ENCODE peak calls at places on chromosomes 3 and 15, in five cellular contexts. I, Y, B, S and A are unnamed samples.

GRCh38 chr3:1600700-1601418 is 497.8 kb upstream of the CNTN4 start:
- DNase-seq in I (no peak), Y (no peak), B (no peak), S (no peak), A (no peak)

GRCh38 chr3:132432639-132433038 is 15.3 kb downstream of the DNAJC13 start:
- DNase-seq in I (peak; percentile 4), Y (peak; percentile 51), B (no peak), S (no peak), A (no peak)

GRCh38 chr3:156676467-156677119 is 2.2 kb downstream of the TIPARP start:
- DNase-seq in I (no peak), Y (no peak), B (no peak), S (no peak), A (no peak)

GRCh38 chr3:108406661-108407206 is 103.7 kb downstream of the MYH15 start:
- DNase-seq in I (peak; percentile 58), Y (peak; percentile 16), B (no peak), S (no peak), A (no peak)

GRCh38 chr3:101963902-101964362 is 114.6 kb downstream of the NFKBIZ start:
- DNase-seq in I (no peak), Y (no peak), B (no peak), S (no peak), A (no peak)

GRCh38 chr3:150220791-150221190 is 187.3 kb upstream of the TSC22D2 start:
- DNase-seq in I (peak; percentile 0), Y (no peak), B (no peak), S (no peak), A (no peak)

GRCh38 chr3:161042023-161042501 is 63.1 kb downstream of the B3GALNT1 start:
- DNase-seq in I (no peak), Y (no peak), B (no peak), S (no peak), A (no peak)

GRCh38 chr15:52492132-52492531 is 36.5 kb downstream of the MYO5A start:
- DNase-seq in I (no peak), Y (no peak), B (no peak), S (no peak), A (no peak)

GRCh38 chr3:179088306-179088705 is 16.7 kb upstream of the ZMAT3 start:
- DNase-seq in I (no peak), Y (no peak), B (no peak), S (no peak), A (no peak)

GRCh38 chr3:53077476-53078220 is 31.8 kb upstream of the SFMBT1 start:
- DNase-seq in I (no peak), Y (no peak), B (peak; percentile 41), S (no peak), A (no peak)

GRCh38 chr3:108602249-108602934 is 12.9 kb downstream of the DZIP3 start:
- DNase-seq in I (peak; percentile 42), Y (no peak), B (no peak), S (peak; percentile 8), A (no peak)

GRCh38 chr3:44958406-44958805 is 17.6 kb downstream of the ZDHHC3 start:
- DNase-seq in I (no peak), Y (no peak), B (no peak), S (no peak), A (no peak)

GRCh38 chr15:50968353-50968752 is 59.9 kb downstream of the AP4E1 start:
- DNase-seq in I (no peak), Y (no peak), B (no peak), S (no peak), A (no peak)
- H3K9me3 ChIP-seq in I (peaks cover 51% of the 10 kb centered on the region), Y (peaks cover 14% of the 10 kb centered on the region), B (no peaks in the 10 kb centered on the region), S (peaks cover 19% of the 10 kb centered on the region), A (no peaks in the 10 kb centered on the region)

GRCh38 chr3:167749728-167750127 is 14.2 kb downstream of the SERPINI1 start:
- DNase-seq in I (no peak), Y (no peak), B (no peak), S (no peak), A (no peak)

GRCh38 chr3:167754049-167754448 is 18.5 kb downstream of the SERPINI1 start:
- DNase-seq in I (no peak), Y (no peak), B (no peak), S (no peak), A (no peak)

GRCh38 chr3:167743799-167744198 is 8.3 kb downstream of the SERPINI1 start:
- DNase-seq in I (no peak), Y (no peak), B (no peak), S (no peak), A (no peak)

GRCh38 chr3:167750273-167750971 is 14.9 kb downstream of the SERPINI1 start:
- DNase-seq in I (peak; percentile 39), Y (no peak), B (no peak), S (no peak), A (no peak)

DNA sequence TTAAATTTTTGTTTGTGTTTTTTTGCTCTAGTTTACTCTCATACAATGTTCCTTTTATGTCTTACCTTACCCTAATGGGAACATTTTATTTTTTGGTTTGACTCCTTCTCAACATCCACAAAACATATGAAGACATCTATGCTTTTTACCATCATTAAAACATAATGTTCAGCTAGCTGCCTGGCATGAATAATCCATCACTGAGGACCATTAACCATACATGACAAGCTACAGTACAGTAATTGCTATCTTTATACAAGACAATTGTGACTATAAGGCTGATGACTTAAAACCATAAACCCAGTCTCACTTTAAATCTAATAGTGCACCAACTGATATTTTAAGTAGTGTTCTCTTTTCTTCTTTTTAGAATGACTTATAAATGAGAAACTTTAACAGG is 13.7 kb downstream of the SERPINI1 start:
- DNase-seq in I (no peak), Y (no peak), B (no peak), S (no peak), A (no peak)
- H3K27ac ChIP-seq in I (no peak overlapping the region), Y (no peak overlapping the region), B (no peak overlapping the region), S (no peak overlapping the region), A (no peak overlapping the region)

GRCh38 chr3:536417-536813 is 339.9 kb downstream of the CHL1 start:
- DNase-seq in I (no peak), Y (no peak), B (no peak), S (no peak), A (no peak)

GRCh38 chr3:541328-541727 is 344.8 kb downstream of the CHL1 start:
- DNase-seq in I (no peak), Y (no peak), B (no peak), S (no peak), A (no peak)

GRCh38 chr3:542030-542429 is 345.5 kb downstream of the CHL1 start:
- DNase-seq in I (no peak), Y (no peak), B (no peak), S (no peak), A (no peak)
- H3K9me3 ChIP-seq in I (peaks cover 7% of the 10 kb centered on the region), Y (no peaks in the 10 kb centered on the region), B (no peaks in the 10 kb centered on the region), S (no peaks in the 10 kb centered on the region), A (no peaks in the 10 kb centered on the region)

GRCh38 chr3:38497026-38497425 is 886 bp downstream of the EXOG start:
- DNase-seq in I (no peak), Y (no peak), B (no peak), S (no peak), A (no peak)
- H3K27ac ChIP-seq in I (no peak overlapping the region), Y (no peak overlapping the region), B (no peak overlapping the region), S (no peak overlapping the region), A (no peak overlapping the region)